ENCODE peak calls at places on chromosomes 13 and 19, in seven cellular contexts. A is ascending aorta, X is Peyer's patch, K is endothelial cell, D is neural progenitor cell, V is cardiac muscle cell, R is tibial nerve. C is an unnamed sample.

GRCh38 chr19:55640577-55641375 is at the start of gene ZNF580:
- DNase-seq in V (peak), D (peak), R (peak), K (peak), A (no peak), X (peak), C (peak)

GRCh38 chr19:40232949-40233810 is 6.7 kb upstream of the CCNP start:
- DNase-seq in K (no peak), X (no peak), D (no peak), A (no peak), V (no peak), R (no peak), C (no peak)

GRCh38 chr13:98541211-98541610 is 35.7 kb downstream of the STK24 start:
- DNase-seq in D (no peak), A (no peak), X (peak), K (no peak), V (no peak), R (no peak), C (no peak)

GRCh38 chr13:35994131-35994966 is 136.8 kb downstream of the DCLK1 start:
- DNase-seq in A (peak), D (no peak), V (no peak), R (no peak), X (no peak), K (no peak), C (no peak)

GRCh38 chr13:107301724-107302374 is 733.9 kb upstream of the ARGLU1 start:
- DNase-seq in D (peak), A (no peak), V (peak), K (no peak), R (no peak), X (no peak), C (no peak)

GRCh38 chr13:67048084-67048792 is 181.9 kb downstream of the PCDH9 start:
- DNase-seq in V (no peak), A (no peak), D (peak), K (peak), R (no peak), X (no peak), C (no peak)

GRCh38 chr13:30466841-30467252 is 1.1 kb upstream of the HMGB1 start:
- DNase-seq in V (no peak), R (no peak), K (no peak), A (no peak), X (no peak), D (no peak), C (no peak)

GRCh38 chr19:2523630-2524311 is 47.8 kb downstream of the GADD45B start:
- DNase-seq in V (no peak), X (no peak), K (no peak), D (peak), R (no peak), A (no peak), C (no peak)

GRCh38 chr13:94829201-94829600 is 116.9 kb upstream of the SOX21 start:
- DNase-seq in X (no peak), K (no peak), R (no peak), A (no peak), D (peak), V (no peak), C (no peak)

GRCh38 chr13:79287994-79288795 is 117.9 kb downstream of the RBM26 start:
- DNase-seq in A (no peak), X (no peak), R (no peak), D (peak), V (no peak), K (no peak), C (no peak)

GRCh38 chr13:107867701-107868661 is 347.4 kb downstream of the LIG4 start:
- DNase-seq in V (peak), X (no peak), D (peak), A (no peak), R (no peak), K (peak), C (no peak)

GRCh38 chr13:31044658-31045620 is 112.5 kb downstream of the TEX26 start:
- DNase-seq in X (peak), V (no peak), D (no peak), R (no peak), K (no peak), A (no peak), C (no peak)

GRCh38 chr19:33590224-33590623 is 31.5 kb upstream of the CHST8 start:
- DNase-seq in K (no peak), D (no peak), R (no peak), V (no peak), X (no peak), A (no peak), C (no peak)

GRCh38 chr19:35294328-35294727 is 2.4 kb downstream of the MAG start:
- DNase-seq in A (no peak), K (no peak), D (no peak), X (no peak), R (no peak), V (no peak), C (no peak)

GRCh38 chr13:44197791-44198770 is 175.5 kb upstream of the SERP2 start:
- DNase-seq in D (no peak), V (peak), K (no peak), A (no peak), R (no peak), X (no peak), C (no peak)

GRCh38 chr13:43360911-43361605 is 337.7 kb downstream of the DNAJC15 start:
- DNase-seq in A (no peak), X (no peak), D (no peak), V (no peak), K (no peak), R (no peak), C (no peak)

GRCh38 chr19:17289489-17289888 is 7.8 kb downstream of the ANKLE1 start:
- DNase-seq in X (peak), V (peak), R (no peak), D (peak), A (no peak), K (peak), C (peak)

GRCh38 chr13:110264685-110265275 is 42.2 kb downstream of the COL4A1 start:
- DNase-seq in R (no peak), V (no peak), D (peak), A (no peak), K (no peak), X (peak), C (no peak)

GRCh38 chr19:23525265-23525862 is 130.1 kb upstream of the ZNF91 start:
- DNase-seq in R (no peak), K (no peak), V (no peak), X (no peak), A (no peak), D (no peak), C (no peak)

GRCh38 chr19:4067396-4068057 is 828 bp upstream of the ZBTB7A start:
- DNase-seq in X (no peak), R (no peak), K (peak), A (no peak), D (peak), V (peak), C (peak)

GRCh38 chr19:38298841-38299680 is 5.0 kb upstream of the C19orf33 start:
- DNase-seq in R (no peak), K (no peak), V (no peak), D (no peak), A (no peak), X (no peak), C (no peak)

GRCh38 chr13:91167706-91168459 is 179.6 kb upstream of the MIR17HG start:
- DNase-seq in K (no peak), A (no peak), R (no peak), X (no peak), D (no peak), V (no peak), C (no peak)

GRCh38 chr19:4699826-4700572 is 23.6 kb downstream of the DPP9 start:
- DNase-seq in A (no peak), K (no peak), V (no peak), X (no peak), D (no peak), R (no peak), C (no peak)

GRCh38 chr13:52599037-52599852 is 43.0 kb upstream of the HNRNPA1L2 start:
- DNase-seq in A (no peak), R (peak), D (peak), K (peak), X (no peak), V (no peak), C (no peak)

GRCh38 chr13:100573121-100573520 is 15.5 kb downstream of the GGACT start:
- DNase-seq in V (peak), X (peak), A (no peak), D (peak), K (peak), R (peak), C (no peak)

GRCh38 chr13:38785490-38785889 is 98.6 kb downstream of the FREM2 start:
- DNase-seq in A (no peak), R (no peak), V (no peak), D (no peak), K (no peak), X (no peak), C (no peak)

DNA sequence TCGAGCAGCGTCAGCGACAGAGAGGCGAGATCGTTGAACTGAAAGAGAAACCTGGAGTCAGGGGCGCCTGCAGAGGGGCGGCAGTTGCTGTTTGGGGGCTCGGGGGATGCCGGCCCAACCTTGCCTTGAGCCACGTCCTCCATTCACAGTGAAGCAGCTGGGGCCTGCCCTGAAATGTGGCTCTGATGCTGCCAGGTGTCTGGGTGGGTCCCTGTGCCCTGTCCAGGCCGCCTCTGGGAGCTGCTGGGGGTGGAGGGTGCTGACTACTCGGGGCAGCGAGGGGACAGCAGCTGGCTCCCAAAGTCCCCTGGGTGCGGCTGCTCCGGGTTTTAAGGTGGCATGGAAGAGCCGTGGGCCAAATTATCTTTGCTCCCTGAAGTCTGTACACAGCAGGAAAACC is 17.7 kb upstream of the RANBP3 start:
- DNase-seq in K (no peak), X (no peak), V (no peak), D (no peak), R (no peak), A (no peak), C (no peak)
- TF ChIP-seq CTCF in K (no peak), X (no peak), V (no peak), D (no peak), R (no peak), A (no peak), C (no peak)

GRCh38 chr13:114097893-114098688 is 34.3 kb downstream of the RASA3 start:
- DNase-seq in A (no peak), R (no peak), K (no peak), X (peak), D (no peak), V (no peak), C (peak)
- TF ChIP-seq CTCF in A (no peak), R (no peak), K (no peak), X (no peak), D (no peak), V (no peak), C (no peak)

GRCh38 chr19:13428352-13428751 is 77.9 kb downstream of the CACNA1A start:
- DNase-seq in V (peak), A (no peak), X (no peak), K (peak), D (no peak), R (peak), C (no peak)
- TF ChIP-seq CTCF in V (peak), A (no peak), X (no peak), K (peak), D (peak), R (no peak), C (peak)

GRCh38 chr19:19379527-19379926 is 25.9 kb upstream of the GATAD2A start:
- DNase-seq in V (no peak), K (no peak), X (no peak), A (no peak), D (no peak), R (no peak), C (no peak)
- TF ChIP-seq CTCF in V (no peak), K (no peak), X (no peak), A (no peak), D (no peak), R (no peak), C (no peak)

DNA sequence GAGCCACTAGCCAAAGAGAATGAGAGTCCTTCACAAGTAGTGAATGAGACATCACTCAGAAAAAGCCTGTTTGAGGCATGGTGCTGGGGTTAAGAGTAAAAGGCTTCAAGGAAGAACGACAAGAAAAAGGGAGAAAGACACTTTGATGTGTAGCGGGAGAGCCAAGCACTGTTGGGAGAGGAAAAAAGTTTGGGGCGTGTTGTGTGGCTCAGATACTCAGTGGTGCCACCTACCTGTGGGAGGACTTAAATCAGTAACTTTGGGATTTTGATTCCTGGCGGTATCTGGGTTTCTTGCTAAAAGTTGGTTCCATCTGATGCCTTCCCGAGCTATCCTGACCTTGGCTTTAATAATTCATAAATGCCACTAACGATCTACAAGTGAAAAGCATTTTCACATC is 12.3 kb downstream of the ELSPBP1 start:
- DNase-seq in A (no peak), X (no peak), V (no peak), K (no peak), D (no peak), R (no peak), C (no peak)
- TF ChIP-seq CTCF in A (no peak), X (no peak), V (no peak), K (no peak), D (peak), R (no peak), C (no peak)

C was measured in spleen.